ENCODE peak calls at places on chromosomes 4 and X, in ten cellular contexts. Z is cardiac muscle cell; Y is stimulated activated CD4-positive, alpha-beta T cell treated with anti-CD3 and anti-CD28 coated beads, Interleukin-15, amount 100 ng/mL, for 1 hour; H is stimulated activated naive CD8-positive, alpha-beta T cell treated with anti-CD3 and anti-CD28 coated beads, Interleukin-15, amount 100 ng/mL, for 72 hours; D is sciatic nerve; B is EL; G is immature natural killer cell; F is lower lobe of right lung; C is left ventricle myocardium inferior; A is stomach. X is an unnamed sample.

GRCh38 chr4:112840061-112840460 is 203.1 kb downstream of the LARP7 start:
- DNase-seq in Z (no peak), Y (no peak), H (no peak), D (no peak), B (peak), G (no peak), F (no peak), C (no peak), A (no peak), X (no peak)

GRCh38 chrX:94288325-94288724 is 614.3 kb downstream of the FAM133A start:
- DNase-seq in Z (no peak), Y (no peak), H (no peak), D (no peak), B (no peak), G (no peak), F (no peak), C (no peak), A (no peak), X (no peak)

GRCh38 chrX:141278306-141278705 is 36.0 kb upstream of the SPANXC start:
- DNase-seq in Z (peak), Y (no peak), H (no peak), D (no peak), B (peak), G (no peak), F (no peak), C (no peak), A (no peak), X (no peak)

GRCh38 chrX:14427614-14428013 is 101.7 kb upstream of the GLRA2 start:
- DNase-seq in Z (no peak), Y (no peak), H (no peak), D (no peak), B (no peak), G (no peak), F (no peak), C (no peak), A (no peak), X (no peak)

GRCh38 chr4:101856149-101856548 is 65.6 kb downstream of the BANK1 start:
- DNase-seq in Z (no peak), Y (no peak), H (no peak), D (no peak), B (no peak), G (no peak), F (no peak), C (no peak), A (no peak), X (no peak)

GRCh38 chr4:77854431-77855111 is 8.1 kb upstream of the MRPL1 start:
- DNase-seq in Z (no peak), Y (no peak), H (peak), D (no peak), B (no peak), G (peak), F (no peak), C (no peak), A (no peak), X (no peak)

GRCh38 chr4:186702297-186702696 is 21.4 kb downstream of the FAT1 start:
- DNase-seq in Z (no peak), Y (no peak), H (no peak), D (no peak), B (no peak), G (no peak), F (no peak), C (no peak), A (no peak), X (no peak)

GRCh38 chr4:108360857-108361820 is 192.4 kb upstream of the LEF1 start:
- DNase-seq in Z (peak), Y (no peak), H (no peak), D (no peak), B (peak), G (no peak), F (no peak), C (no peak), A (no peak), X (no peak)

GRCh38 chrX:129115935-129116334 is 407.4 kb downstream of the SMARCA1 start:
- DNase-seq in Z (no peak), Y (no peak), H (no peak), D (no peak), B (no peak), G (no peak), F (no peak), C (no peak), A (no peak), X (no peak)

GRCh38 chr4:119135721-119136121 is at the start of gene MYOZ2:
- DNase-seq in Z (peak), Y (no peak), H (no peak), D (no peak), B (no peak), G (no peak), F (no peak), C (no peak), A (no peak), X (no peak)

GRCh38 chrX:1599791-1600405 is 8.5 kb downstream of the AKAP17A start:
- DNase-seq in Z (no peak), Y (no peak), H (peak), D (peak), B (no peak), G (no peak), F (peak), C (no peak), A (no peak), X (peak)

GRCh38 chr4:106584590-106584989 is 216.0 kb upstream of the GIMD1 start:
- DNase-seq in Z (no peak), Y (no peak), H (no peak), D (no peak), B (peak), G (no peak), F (no peak), C (no peak), A (no peak), X (no peak)

GRCh38 chr4:26584725-26585124 is 841 bp downstream of the TBC1D19 start:
- DNase-seq in Z (no peak), Y (no peak), H (no peak), D (no peak), B (no peak), G (no peak), F (no peak), C (no peak), A (no peak), X (no peak)

X was measured in osteocyte.